ENCODE peak calls at places on chromosome 4, in ten cellular contexts. K is LoVo; J is IMR-90; I is head of caudate nucleus; F is activated naive CD8-positive, alpha-beta T cell treated with anti-CD3 and anti-CD28 coated beads, Interleukin-2, amount 50 U/mL, for 16 hours; H is stimulated activated naive B cell treated with anti-CD40 and anti-IgM and Interleukin-4, amounts not matched to agents 10 μg/mL and 1 μg/mL and 100 μg/mL, for 72 hours; W is colonic mucosa; D is endothelial cell; Z is AG04449; U is GM12865. E is an unnamed sample.

GRCh38 chr4:165398570-165398969 is 19.8 kb downstream of the CPE start:
- DNase-seq in U (peak), J (peak), H (no peak), D (no peak), K (no peak), I (peak), W (no peak), Z (no peak), F (no peak), E (no peak)

GRCh38 chr4:121122661-121123060 is 41.5 kb downstream of the TNIP3 start:
- DNase-seq in H (no peak), F (no peak), W (no peak), K (no peak), I (no peak), D (no peak), U (no peak), J (no peak), Z (no peak), E (no peak)

GRCh38 chr4:98929341-98930267 is 671 bp upstream of the EIF4E start:
- DNase-seq in F (no peak), J (peak), W (peak), I (peak), K (peak), U (peak), Z (peak), H (peak), D (peak), E (peak)

GRCh38 chr4:160403066-160403465 is 1300.2 kb downstream of the RAPGEF2 start:
- DNase-seq in H (no peak), D (no peak), J (no peak), F (no peak), U (no peak), K (no peak), I (no peak), W (no peak), Z (no peak), E (peak)

GRCh38 chr4:164212714-164213113 is 541.2 kb upstream of the SMIM31 start:
- DNase-seq in W (no peak), K (no peak), I (no peak), J (no peak), Z (no peak), H (no peak), F (no peak), D (no peak), U (no peak), E (no peak)

GRCh38 chr4:8592366-8593267 is at the start of gene CPZ:
- DNase-seq in Z (no peak), I (no peak), F (no peak), J (peak), D (no peak), U (no peak), W (no peak), K (no peak), H (no peak), E (no peak)

GRCh38 chr4:4694296-4694772 is 152.5 kb upstream of the STX18 start:
- DNase-seq in I (peak), U (peak), F (no peak), J (peak), D (no peak), W (no peak), H (no peak), Z (no peak), K (peak), E (peak)

GRCh38 chr4:152385551-152385950 is 150.3 kb downstream of the FBXW7 start:
- DNase-seq in K (no peak), Z (no peak), D (no peak), W (no peak), J (peak), F (no peak), I (no peak), H (no peak), U (no peak), E (no peak)

GRCh38 chr4:79049840-79050520 is 110.7 kb upstream of the PAQR3 start:
- DNase-seq in F (no peak), H (no peak), W (peak), K (no peak), J (no peak), U (no peak), I (no peak), D (no peak), Z (no peak), E (no peak)

GRCh38 chr4:34009951-34010350 is 2234.4 kb downstream of the ARAP2 start:
- DNase-seq in D (no peak), K (no peak), I (no peak), Z (no peak), F (no peak), H (no peak), J (no peak), U (no peak), W (no peak), E (no peak)

GRCh38 chr4:125677665-125678307 is 363.0 kb downstream of the FAT4 start:
- DNase-seq in F (no peak), D (no peak), U (no peak), H (no peak), Z (no peak), W (no peak), K (no peak), J (no peak), I (no peak), E (no peak)

GRCh38 chr4:159105063-159105414 is 2.2 kb downstream of the RAPGEF2 start:
- DNase-seq in I (no peak), K (no peak), J (peak), D (no peak), H (no peak), U (no peak), Z (no peak), F (no peak), W (no peak), E (no peak)

GRCh38 chr4:119025440-119025839 is 110.2 kb upstream of the MYOZ2 start:
- DNase-seq in U (no peak), J (peak), F (no peak), K (peak), Z (no peak), I (peak), H (no peak), W (peak), D (no peak), E (no peak)

GRCh38 chr4:122874194-122874593 is 47.6 kb downstream of the FGF2 start:
- DNase-seq in W (no peak), D (no peak), Z (peak), J (peak), H (no peak), K (peak), F (no peak), I (no peak), U (no peak), E (no peak)

GRCh38 chr4:77095101-77095826 is 19.5 kb upstream of the CCNI start:
- DNase-seq in H (peak), F (peak), W (peak), K (peak), U (peak), D (peak), J (peak), Z (no peak), I (peak), E (peak)

GRCh38 chr4:39706334-39706733 is 8.4 kb downstream of the UBE2K start:
- DNase-seq in H (no peak), Z (peak), W (peak), F (no peak), U (no peak), J (peak), I (no peak), K (peak), D (no peak), E (no peak)

GRCh38 chr4:129140521-129140920 is 44.6 kb downstream of the C4orf33 start:
- DNase-seq in J (no peak), K (no peak), Z (no peak), H (no peak), D (no peak), U (no peak), W (no peak), I (no peak), F (no peak), E (no peak)

GRCh38 chr4:85496146-85496849 is 21.3 kb downstream of the ARHGAP24 start:
- DNase-seq in Z (no peak), I (no peak), D (no peak), H (no peak), F (no peak), J (no peak), K (no peak), U (no peak), W (no peak), E (no peak)

GRCh38 chr4:126106658-126107057 is 791.9 kb downstream of the FAT4 start:
- DNase-seq in I (no peak), K (no peak), J (no peak), Z (no peak), W (no peak), H (no peak), F (no peak), D (no peak), U (peak), E (no peak)

GRCh38 chr4:69833251-69833650 is 26.7 kb downstream of the SULT1E1 start:
- DNase-seq in K (no peak), J (no peak), F (no peak), W (no peak), U (no peak), Z (no peak), H (no peak), I (no peak), D (no peak), E (no peak)

GRCh38 chr4:73734405-73735070 is 5.8 kb upstream of the CXCL8 start:
- DNase-seq in J (peak), Z (no peak), K (no peak), W (no peak), F (no peak), I (no peak), U (no peak), H (no peak), D (no peak), E (no peak)

GRCh38 chr4:8376361-8377102 is 64.0 kb downstream of the ACOX3 start:
- DNase-seq in W (no peak), K (no peak), I (no peak), Z (no peak), U (no peak), D (no peak), F (no peak), J (no peak), H (no peak), E (peak)

GRCh38 chr4:637536-637935 is 12.2 kb downstream of the PDE6B start:
- DNase-seq in F (no peak), H (no peak), W (no peak), K (no peak), U (no peak), D (no peak), Z (no peak), J (no peak), I (no peak), E (no peak)

GRCh38 chr4:139901516-139902327 is 236.1 kb downstream of the MGST2 start:
- DNase-seq in U (no peak), Z (no peak), K (no peak), D (no peak), F (no peak), H (no peak), I (no peak), W (no peak), J (peak), E (no peak)

GRCh38 chr4:99404595-99405287 is 30.4 kb downstream of the ADH7 start:
- DNase-seq in Z (no peak), J (peak), H (peak), F (no peak), I (no peak), W (no peak), K (peak), D (no peak), U (peak), E (no peak)

GRCh38 chr4:7539659-7540058 is 104.9 kb upstream of the PSAPL1 start:
- DNase-seq in D (no peak), Z (no peak), I (no peak), K (no peak), J (no peak), F (no peak), W (no peak), U (peak), H (no peak), E (no peak)